ENCODE peak calls at places on chromosomes 11 and 22, in four cellular contexts. O is cardiac muscle cell, S is brain microvascular endothelial cell, Z is PC-3. F is an unnamed sample.

GRCh38 chr11:69718147-69718546 is 14.3 kb upstream of the FGF19 start:
- DNase-seq in S (peak), Z (peak), O (peak), F (peak)

GRCh38 chr11:8765294-8765693 is 82.7 kb downstream of the RPL27A start:
- DNase-seq in O (peak), Z (no peak), S (peak), F (no peak)

GRCh38 chr11:90737328-90738050 is 514.6 kb upstream of the CHORDC1 start:
- DNase-seq in S (no peak), Z (no peak), O (no peak), F (no peak)

GRCh38 chr11:14446701-14447169 is 52.9 kb downstream of the COPB1 start:
- DNase-seq in Z (peak), O (peak), S (no peak), F (no peak)

GRCh38 chr22:43185860-43186261 is 1.1 kb downstream of the TTLL12 start:
- DNase-seq in O (peak), Z (peak), S (peak), F (peak)

GRCh38 chr22:43144949-43145348 is 1.8 kb upstream of the MCAT start:
- DNase-seq in Z (peak), O (no peak), S (no peak), F (no peak)

GRCh38 chr11:92628401-92629292 is 340.8 kb upstream of the MTNR1B start:
- DNase-seq in Z (no peak), O (no peak), S (peak), F (no peak)

GRCh38 chr11:534592-535518 is 521 bp downstream of the HRAS start:
- DNase-seq in O (peak), Z (peak), S (no peak), F (no peak)

GRCh38 chr22:40429481-40429880 is 59.1 kb downstream of the SGSM3 start:
- DNase-seq in O (no peak), Z (no peak), S (no peak), F (no peak)

GRCh38 chr11:66745356-66746235 is 16.6 kb upstream of the SPTBN2 start:
- DNase-seq in S (no peak), O (no peak), Z (peak), F (peak)

GRCh38 chr11:61418136-61418535 is 11.6 kb downstream of the CPSF7 start:
- DNase-seq in O (no peak), S (no peak), Z (peak), F (no peak)

GRCh38 chr11:62842171-62842717 is 2.9 kb upstream of the WDR74 start:
- DNase-seq in S (no peak), O (peak), Z (no peak), F (peak)

GRCh38 chr11:13338437-13339069 is 61.0 kb downstream of the BMAL1 start:
- DNase-seq in S (peak), O (peak), Z (peak), F (peak)

GRCh38 chr22:45882881-45883810 is 93.8 kb downstream of the WNT7B start:
- DNase-seq in Z (no peak), S (no peak), O (no peak), F (no peak)

GRCh38 chr11:63897459-63898156 is 19.4 kb downstream of the RCOR2 start:
- DNase-seq in Z (no peak), S (no peak), O (no peak), F (no peak)

DNA sequence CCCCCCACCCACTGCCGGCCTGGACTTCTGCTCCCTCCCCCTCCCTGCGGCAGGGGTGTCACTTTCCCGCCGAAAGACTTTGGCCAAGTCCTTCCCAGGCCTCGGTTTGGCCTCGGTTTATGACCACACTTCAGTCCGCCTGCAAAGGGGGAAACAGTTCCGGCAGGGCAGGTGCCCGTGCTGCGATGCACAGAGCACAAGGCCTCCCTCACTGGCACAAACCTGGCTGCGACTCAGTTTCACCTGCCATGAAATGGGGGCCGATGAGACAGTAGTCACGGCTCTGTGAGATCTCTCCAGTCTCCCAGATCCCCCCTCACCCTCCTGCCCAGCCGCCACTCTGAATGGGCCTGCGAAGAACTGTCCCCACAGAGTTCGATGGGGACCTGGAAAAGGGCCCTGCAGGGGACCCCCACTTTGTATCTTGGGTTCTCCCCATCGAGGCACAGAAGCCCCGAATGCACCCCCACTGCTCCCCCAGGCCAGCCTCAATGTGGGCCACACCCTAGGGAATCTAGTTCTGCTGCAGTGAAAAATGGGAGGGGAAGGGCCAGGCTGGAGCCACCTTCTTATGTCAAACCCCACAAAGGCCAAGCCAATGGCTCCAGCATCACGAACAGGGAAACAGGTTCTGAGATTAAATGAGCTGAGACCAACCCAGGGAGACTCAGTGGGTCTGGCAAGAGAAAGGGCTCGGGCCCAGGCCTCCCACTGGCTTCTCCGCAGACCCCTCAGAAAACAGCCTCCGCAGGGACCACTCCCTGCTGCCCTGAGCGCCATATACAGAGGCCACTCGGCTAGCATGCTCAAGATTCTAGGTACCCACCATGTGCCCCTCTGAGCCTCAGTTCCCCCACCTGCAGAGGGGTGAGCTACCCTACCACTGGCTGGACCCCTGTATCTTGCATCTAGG is 29.0 kb downstream of the ARVCF start:
- DNase-seq in O (no peak), S (no peak), Z (no peak), F (no peak)
- H3K4me3 ChIP-seq in O (no peak), S (no peak), Z (no peak), F (no peak)

GRCh38 chr11:72672839-72673238 is 1.4 kb downstream of the PDE2A start:
- DNase-seq in Z (no peak), O (no peak), S (no peak), F (no peak)

GRCh38 chr11:72673943-72674828 is at the start of gene PDE2A:
- DNase-seq in Z (no peak), O (no peak), S (no peak), F (no peak)

GRCh38 chr11:72675221-72675620 is 999 bp upstream of the PDE2A start:
- DNase-seq in O (no peak), Z (no peak), S (no peak), F (no peak)

GRCh38 chr11:72671144-72672099 is 2.8 kb downstream of the PDE2A start:
- DNase-seq in Z (no peak), S (no peak), O (no peak), F (no peak)

DNA sequence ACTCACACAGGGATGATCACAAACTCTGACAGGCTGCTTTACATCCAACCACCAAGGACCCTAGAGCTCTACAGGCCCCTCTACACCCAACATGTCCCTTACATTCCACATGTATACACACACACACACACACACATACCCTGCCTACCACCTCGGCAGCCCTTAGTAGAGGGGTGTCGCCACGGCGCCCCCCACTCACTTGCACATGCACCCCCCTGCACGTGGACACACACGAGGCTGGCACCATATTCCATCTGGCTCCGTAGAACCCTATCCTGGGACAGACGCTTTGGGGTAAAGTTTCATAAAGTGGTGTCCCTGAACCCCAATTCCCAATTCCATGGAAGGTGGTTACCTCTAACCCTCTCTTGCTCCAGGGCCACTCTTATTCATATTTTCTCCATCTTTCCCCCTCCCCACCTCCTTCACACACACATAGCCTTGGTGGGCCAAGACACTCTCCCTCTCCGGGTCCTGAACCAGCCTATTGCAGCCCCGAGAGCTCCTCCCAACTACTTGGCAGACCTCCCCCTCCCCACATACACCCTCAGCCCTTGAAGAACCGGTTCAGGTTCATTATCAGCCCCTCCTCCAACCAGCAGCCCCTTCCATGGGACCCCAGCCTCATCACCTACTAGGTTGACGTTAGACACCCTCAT is 809 bp downstream of the PDE2A start:
- DNase-seq in S (no peak), O (no peak), Z (no peak), F (no peak)
- H3K4me3 ChIP-seq in S (no peak), O (no peak), Z (no peak), F (no peak)

GRCh38 chr11:107593941-107594340 is 3.0 kb downstream of the ELMOD1 start:
- DNase-seq in O (no peak), Z (no peak), S (no peak), F (no peak)
- H3K4me3 ChIP-seq in O (no peak), Z (no peak), S (no peak), F (no peak)

DNA sequence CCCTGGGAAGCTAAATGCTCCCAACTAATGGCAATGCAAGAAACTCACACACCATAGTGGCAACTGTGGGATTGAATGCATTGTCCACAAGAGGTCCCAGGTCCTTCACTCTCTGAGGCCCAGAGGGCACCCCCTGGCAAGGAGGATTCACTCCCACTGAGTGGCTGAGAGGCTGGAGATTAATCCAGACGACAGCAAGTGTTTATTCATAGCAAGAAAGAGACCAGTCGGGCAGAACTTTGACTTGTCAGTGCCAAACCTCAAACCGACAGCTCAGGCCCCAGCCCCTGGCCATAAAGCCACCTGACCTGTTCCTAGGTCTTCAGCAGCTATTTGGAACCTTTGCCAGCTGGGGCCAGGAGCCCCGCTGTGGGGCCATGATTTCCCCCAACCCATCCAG is 54.5 kb upstream of the MPEG1 start:
- DNase-seq in S (no peak), Z (peak), O (no peak), F (no peak)
- H3K4me3 ChIP-seq in S (no peak), Z (no peak), O (no peak), F (no peak)

F was measured in adrenal gland.